ENCODE peak calls at places on chromosome 19, in six cellular contexts. Q is PC-3; T is body of pancreas; X is CD4-positive, alpha-beta T cell; W is substantia nigra; A is mammary epithelial cell. R is an unnamed sample.

GRCh38 chr19:38013913-38014575 is 107.0 kb downstream of the SIPA1L3 start:
- DNase-seq in Q (no peak), T (no peak), X (no peak), W (no peak), A (no peak), R (no peak)

GRCh38 chr19:2309734-2310362 is 1.9 kb upstream of the LINGO3 start:
- DNase-seq in Q (peak), T (peak), X (no peak), W (no peak), A (no peak), R (no peak)

GRCh38 chr19:43311706-43312105 is 41.8 kb upstream of the CD177 start:
- DNase-seq in Q (no peak), T (no peak), X (no peak), W (no peak), A (no peak), R (no peak)

GRCh38 chr19:1243768-1244692 is 2.5 kb downstream of the ATP5F1D start:
- DNase-seq in Q (peak), T (peak), X (peak), W (peak), A (peak), R (no peak)

GRCh38 chr19:3665681-3666544 is 34.4 kb downstream of the PIP5K1C start:
- DNase-seq in Q (peak), T (peak), X (peak), W (no peak), A (peak), R (no peak)

GRCh38 chr19:32324631-32325215 is 20.7 kb upstream of the ZNF507 start:
- DNase-seq in Q (no peak), T (no peak), X (no peak), W (no peak), A (no peak), R (no peak)

GRCh38 chr19:2602391-2603181 is 99.9 kb downstream of the GNG7 start:
- DNase-seq in Q (peak), T (peak), X (no peak), W (peak), A (peak), R (no peak)

GRCh38 chr19:52270266-52270885 is 989 bp downstream of the ZNF766 start:
- DNase-seq in Q (no peak), T (peak), X (no peak), W (no peak), A (peak), R (no peak)

GRCh38 chr19:44777715-44778347 is at the start of gene CBLC:
- DNase-seq in Q (peak), T (peak), X (no peak), W (no peak), A (peak), R (peak)

GRCh38 chr19:31627824-31628223 is 278.6 kb upstream of the TSHZ3 start:
- DNase-seq in Q (no peak), T (no peak), X (no peak), W (no peak), A (no peak), R (no peak)

GRCh38 chr19:19545128-19545591 is 7.1 kb downstream of the CILP2 start:
- DNase-seq in Q (no peak), T (no peak), X (no peak), W (no peak), A (no peak), R (no peak)

GRCh38 chr19:35037716-35038622 is 3.6 kb upstream of the HPN start:
- DNase-seq in Q (no peak), T (no peak), X (no peak), W (no peak), A (no peak), R (no peak)

GRCh38 chr19:35248310-35249145 is at the start of gene LSR:
- DNase-seq in Q (peak), T (peak), X (peak), W (no peak), A (peak), R (peak)

GRCh38 chr19:2962018-2962670 is 15.2 kb upstream of the TLE6 start:
- DNase-seq in Q (peak), T (peak), X (no peak), W (no peak), A (peak), R (no peak)

GRCh38 chr19:3690551-3691371 is 9.5 kb downstream of the PIP5K1C start:
- DNase-seq in Q (no peak), T (no peak), X (no peak), W (no peak), A (no peak), R (no peak)

GRCh38 chr19:39126593-39127187 is 1.1 kb downstream of the PAK4 start:
- DNase-seq in Q (peak), T (peak), X (no peak), W (no peak), A (peak), R (no peak)
- H3K27ac ChIP-seq in Q (peak), T (peak), X (peak), W (peak), A (no peak), R (peak)

GRCh38 chr19:8630796-8631424 is 477 bp downstream of the NFILZ start:
- DNase-seq in Q (no peak), T (no peak), X (no peak), W (no peak), A (no peak), R (no peak)

GRCh38 chr19:8626823-8627222 is 3.6 kb upstream of the NFILZ start:
- DNase-seq in Q (no peak), T (no peak), X (no peak), W (no peak), A (no peak), R (no peak)

GRCh38 chr19:8631425-8631819 is 989 bp downstream of the NFILZ start:
- DNase-seq in Q (no peak), T (peak), X (no peak), W (no peak), A (no peak), R (no peak)

GRCh38 chr19:8629184-8629583 is 1.2 kb upstream of the NFILZ start:
- DNase-seq in Q (no peak), T (no peak), X (no peak), W (no peak), A (no peak), R (no peak)

DNA sequence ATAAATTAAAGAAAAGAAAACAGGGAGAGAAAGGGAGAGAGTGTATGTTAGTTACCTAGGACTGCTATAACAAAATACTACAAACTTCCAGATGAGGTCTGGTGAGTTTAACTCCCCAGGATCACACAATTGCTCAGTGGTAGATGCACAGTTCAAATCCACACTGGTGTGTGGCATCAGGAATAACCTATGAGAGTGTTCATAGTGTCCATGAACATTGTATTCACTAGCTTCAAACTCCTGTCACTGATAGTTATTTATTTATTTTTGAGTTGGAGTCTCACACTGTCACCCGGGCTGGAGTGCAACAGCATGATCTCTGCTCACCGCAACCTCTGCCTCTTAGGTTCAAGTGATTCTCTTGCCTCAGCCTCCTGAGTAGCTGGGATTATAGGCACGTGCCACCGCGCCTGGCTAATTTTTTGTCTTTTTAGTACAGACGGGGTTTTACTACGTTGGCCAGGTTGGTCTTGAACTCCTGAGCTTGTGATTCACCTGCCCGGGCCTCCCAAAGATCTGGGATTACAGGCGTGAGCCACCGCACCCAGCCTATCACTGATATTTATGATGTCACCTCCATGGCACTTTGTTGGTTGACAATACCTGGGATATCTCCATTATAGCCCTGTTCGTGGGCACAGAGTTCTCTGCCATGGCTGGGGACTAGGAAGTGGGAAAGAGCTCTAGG is at the start of gene NFILZ:
- DNase-seq in Q (no peak), T (no peak), X (no peak), W (no peak), A (no peak), R (no peak)
- H3K27ac ChIP-seq in Q (no peak), T (peak), X (no peak), W (no peak), A (no peak), R (no peak)

DNA sequence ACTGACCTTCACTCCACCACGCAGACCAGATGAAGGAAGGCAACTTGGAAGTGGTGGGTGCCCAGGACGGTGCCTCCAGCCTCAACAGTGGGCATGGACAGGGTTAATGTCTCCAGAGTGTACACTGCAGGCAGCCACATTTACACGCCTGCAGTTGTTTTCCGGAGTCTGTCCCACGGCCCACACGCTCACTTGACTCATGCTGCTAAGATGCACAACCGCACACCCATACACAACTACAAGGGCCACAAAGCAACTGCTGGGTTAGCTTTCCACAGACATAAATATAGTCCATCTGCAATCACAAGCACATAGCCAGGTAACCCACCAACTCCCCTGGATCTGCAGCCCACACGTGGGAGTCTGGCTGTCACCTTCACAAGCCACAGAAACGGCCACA is 12.6 kb upstream of the AXL start:
- DNase-seq in Q (no peak), T (no peak), X (no peak), W (no peak), A (no peak), R (no peak)
- H3K27ac ChIP-seq in Q (no peak), T (no peak), X (no peak), W (no peak), A (no peak), R (no peak)

GRCh38 chr19:50349277-50350057 is 16.0 kb downstream of the NAPSA start:
- DNase-seq in Q (no peak), T (no peak), X (no peak), W (no peak), A (no peak), R (no peak)
- H3K27ac ChIP-seq in Q (no peak), T (peak), X (no peak), W (no peak), A (no peak), R (peak)

GRCh38 chr19:17751912-17752273 is 616 bp downstream of the FCHO1 start:
- DNase-seq in Q (no peak), T (no peak), X (no peak), W (no peak), A (no peak), R (no peak)
- H3K27ac ChIP-seq in Q (no peak), T (peak), X (peak), W (peak), A (no peak), R (no peak)

R was measured in epithelial cell of prostate.